ENCODE peak calls at places on chromosomes 12 and 14, in ten cellular contexts. One of them, this sample, is unnamed.
A peak's percentile ranks its signal among the peaks of the same experiment; 100 is the strongest.

GRCh38 chr14:58832010-58832409 is 194.2 kb downstream of the DACT1 start:
- DNase-seq in astrocyte of the spinal cord: no peak
- DNase-seq in brain microvascular endothelial cell: no peak
- DNase-seq in upper lobe of left lung: no peak
- DNase-seq in Peyer's patch: no peak
- DNase-seq in fibroblast of the aortic adventitia: no peak
- DNase-seq in left lung: no peak
- DNase-seq in psoas muscle: no peak
- DNase-seq in lower leg skin: no peak
- DNase-seq in fibroblast of pulmonary artery: no peak
- DNase-seq in this sample: no peak

GRCh38 chr12:6135071-6135470 is 10.6 kb upstream of the VWF start:
- DNase-seq in astrocyte of the spinal cord: no peak
- DNase-seq in brain microvascular endothelial cell: no peak
- DNase-seq in upper lobe of left lung: no peak
- DNase-seq in Peyer's patch: no peak
- DNase-seq in fibroblast of the aortic adventitia: peak; percentile 85
- DNase-seq in left lung: no peak
- DNase-seq in psoas muscle: no peak
- DNase-seq in lower leg skin: no peak
- DNase-seq in fibroblast of pulmonary artery: peak; percentile 86
- DNase-seq in this sample: peak; percentile 39

GRCh38 chr12:71748081-71748850 is 6.4 kb upstream of the RAB21 start:
- DNase-seq in astrocyte of the spinal cord: no peak
- DNase-seq in brain microvascular endothelial cell: no peak
- DNase-seq in upper lobe of left lung: no peak
- DNase-seq in Peyer's patch: no peak
- DNase-seq in fibroblast of the aortic adventitia: no peak
- DNase-seq in left lung: no peak
- DNase-seq in psoas muscle: no peak
- DNase-seq in lower leg skin: no peak
- DNase-seq in fibroblast of pulmonary artery: no peak
- DNase-seq in this sample: no peak

GRCh38 chr12:55673638-55674037 is 34.1 kb downstream of the ITGA7 start:
- DNase-seq in astrocyte of the spinal cord: no peak
- DNase-seq in brain microvascular endothelial cell: no peak
- DNase-seq in upper lobe of left lung: no peak
- DNase-seq in Peyer's patch: no peak
- DNase-seq in fibroblast of the aortic adventitia: no peak
- DNase-seq in left lung: no peak
- DNase-seq in psoas muscle: no peak
- DNase-seq in lower leg skin: no peak
- DNase-seq in fibroblast of pulmonary artery: no peak
- DNase-seq in this sample: no peak

GRCh38 chr12:119828300-119828699 is 48.8 kb downstream of the CIT start:
- DNase-seq in astrocyte of the spinal cord: no peak
- DNase-seq in brain microvascular endothelial cell: no peak
- DNase-seq in upper lobe of left lung: no peak
- DNase-seq in Peyer's patch: no peak
- DNase-seq in fibroblast of the aortic adventitia: no peak
- DNase-seq in left lung: no peak
- DNase-seq in psoas muscle: no peak
- DNase-seq in lower leg skin: no peak
- DNase-seq in fibroblast of pulmonary artery: no peak
- DNase-seq in this sample: no peak

GRCh38 chr14:104967414-104968152 is 10.6 kb downstream of the AHNAK2 start:
- DNase-seq in astrocyte of the spinal cord: peak; percentile 59
- DNase-seq in brain microvascular endothelial cell: no peak
- DNase-seq in upper lobe of left lung: peak; percentile 81
- DNase-seq in Peyer's patch: no peak
- DNase-seq in fibroblast of the aortic adventitia: peak; percentile 45
- DNase-seq in left lung: peak; percentile 76
- DNase-seq in psoas muscle: peak; percentile 63
- DNase-seq in lower leg skin: peak; percentile 95
- DNase-seq in fibroblast of pulmonary artery: peak; percentile 40
- DNase-seq in this sample: peak; percentile 40

GRCh38 chr12:131604146-131604844 is 106.6 kb upstream of the SFSWAP start:
- DNase-seq in astrocyte of the spinal cord: no peak
- DNase-seq in brain microvascular endothelial cell: no peak
- DNase-seq in upper lobe of left lung: no peak
- DNase-seq in Peyer's patch: peak; percentile 37
- DNase-seq in fibroblast of the aortic adventitia: no peak
- DNase-seq in left lung: no peak
- DNase-seq in psoas muscle: no peak
- DNase-seq in lower leg skin: no peak
- DNase-seq in fibroblast of pulmonary artery: no peak
- DNase-seq in this sample: no peak

GRCh38 chr12:47612953-47613352 is 92.9 kb downstream of the RPAP3 start:
- DNase-seq in astrocyte of the spinal cord: no peak
- DNase-seq in brain microvascular endothelial cell: no peak
- DNase-seq in upper lobe of left lung: no peak
- DNase-seq in Peyer's patch: no peak
- DNase-seq in fibroblast of the aortic adventitia: no peak
- DNase-seq in left lung: no peak
- DNase-seq in psoas muscle: no peak
- DNase-seq in lower leg skin: no peak
- DNase-seq in fibroblast of pulmonary artery: no peak
- DNase-seq in this sample: no peak

GRCh38 chr12:28550757-28551381 is 360.6 kb downstream of the CCDC91 start:
- DNase-seq in astrocyte of the spinal cord: peak; percentile 83
- DNase-seq in brain microvascular endothelial cell: peak; percentile 57
- DNase-seq in upper lobe of left lung: no peak
- DNase-seq in Peyer's patch: no peak
- DNase-seq in fibroblast of the aortic adventitia: peak; percentile 83
- DNase-seq in left lung: no peak
- DNase-seq in psoas muscle: no peak
- DNase-seq in lower leg skin: no peak
- DNase-seq in fibroblast of pulmonary artery: peak; percentile 65
- DNase-seq in this sample: peak; percentile 82

GRCh38 chr14:41419709-41420108 is 187.0 kb upstream of the LRFN5 start:
- DNase-seq in astrocyte of the spinal cord: no peak
- DNase-seq in brain microvascular endothelial cell: no peak
- DNase-seq in upper lobe of left lung: no peak
- DNase-seq in Peyer's patch: no peak
- DNase-seq in fibroblast of the aortic adventitia: no peak
- DNase-seq in left lung: no peak
- DNase-seq in psoas muscle: no peak
- DNase-seq in lower leg skin: no peak
- DNase-seq in fibroblast of pulmonary artery: no peak
- DNase-seq in this sample: no peak

GRCh38 chr12:51620448-51620847 is 29.4 kb downstream of the SCN8A start:
- DNase-seq in astrocyte of the spinal cord: no peak
- DNase-seq in brain microvascular endothelial cell: no peak
- DNase-seq in upper lobe of left lung: no peak
- DNase-seq in Peyer's patch: no peak
- DNase-seq in fibroblast of the aortic adventitia: peak; percentile 76
- DNase-seq in left lung: no peak
- DNase-seq in psoas muscle: no peak
- DNase-seq in lower leg skin: no peak
- DNase-seq in fibroblast of pulmonary artery: peak; percentile 31
- DNase-seq in this sample: peak; percentile 10

GRCh38 chr12:114666746-114667668 is 17.0 kb downstream of the TBX3 start:
- DNase-seq in astrocyte of the spinal cord: peak; percentile 15
- DNase-seq in brain microvascular endothelial cell: no peak
- DNase-seq in upper lobe of left lung: no peak
- DNase-seq in Peyer's patch: no peak
- DNase-seq in fibroblast of the aortic adventitia: no peak
- DNase-seq in left lung: no peak
- DNase-seq in psoas muscle: no peak
- DNase-seq in lower leg skin: no peak
- DNase-seq in fibroblast of pulmonary artery: no peak
- DNase-seq in this sample: no peak

GRCh38 chr14:29999013-29999539 is 71.4 kb upstream of the PRKD1 start:
- DNase-seq in astrocyte of the spinal cord: no peak
- DNase-seq in brain microvascular endothelial cell: no peak
- DNase-seq in upper lobe of left lung: no peak
- DNase-seq in Peyer's patch: no peak
- DNase-seq in fibroblast of the aortic adventitia: peak; percentile 9
- DNase-seq in left lung: no peak
- DNase-seq in psoas muscle: no peak
- DNase-seq in lower leg skin: no peak
- DNase-seq in fibroblast of pulmonary artery: peak; percentile 8
- DNase-seq in this sample: no peak

GRCh38 chr12:21264232-21264631 is 70.5 kb downstream of the SLCO1A2 start:
- DNase-seq in astrocyte of the spinal cord: no peak
- DNase-seq in brain microvascular endothelial cell: no peak
- DNase-seq in upper lobe of left lung: no peak
- DNase-seq in Peyer's patch: no peak
- DNase-seq in fibroblast of the aortic adventitia: no peak
- DNase-seq in left lung: no peak
- DNase-seq in psoas muscle: no peak
- DNase-seq in lower leg skin: no peak
- DNase-seq in fibroblast of pulmonary artery: no peak
- DNase-seq in this sample: no peak

GRCh38 chr14:50058112-50058511 is 58.3 kb downstream of the VCPKMT start:
- DNase-seq in astrocyte of the spinal cord: no peak
- DNase-seq in brain microvascular endothelial cell: no peak
- DNase-seq in upper lobe of left lung: no peak
- DNase-seq in Peyer's patch: no peak
- DNase-seq in fibroblast of the aortic adventitia: no peak
- DNase-seq in left lung: no peak
- DNase-seq in psoas muscle: no peak
- DNase-seq in lower leg skin: peak; percentile 39
- DNase-seq in fibroblast of pulmonary artery: no peak
- DNase-seq in this sample: no peak

GRCh38 chr14:50053935-50054334 is 62.4 kb downstream of the VCPKMT start:
- DNase-seq in astrocyte of the spinal cord: no peak
- DNase-seq in brain microvascular endothelial cell: no peak
- DNase-seq in upper lobe of left lung: no peak
- DNase-seq in Peyer's patch: no peak
- DNase-seq in fibroblast of the aortic adventitia: no peak
- DNase-seq in left lung: no peak
- DNase-seq in psoas muscle: no peak
- DNase-seq in lower leg skin: peak; percentile 72
- DNase-seq in fibroblast of pulmonary artery: no peak
- DNase-seq in this sample: no peak

GRCh38 chr14:50057331-50057730 is 59.0 kb downstream of the VCPKMT start:
- DNase-seq in astrocyte of the spinal cord: no peak
- DNase-seq in brain microvascular endothelial cell: no peak
- DNase-seq in upper lobe of left lung: no peak
- DNase-seq in Peyer's patch: no peak
- DNase-seq in fibroblast of the aortic adventitia: no peak
- DNase-seq in left lung: no peak
- DNase-seq in psoas muscle: no peak
- DNase-seq in lower leg skin: peak; percentile 39
- DNase-seq in fibroblast of pulmonary artery: no peak
- DNase-seq in this sample: no peak

GRCh38 chr14:50056457-50056856 is 59.9 kb downstream of the VCPKMT start:
- DNase-seq in astrocyte of the spinal cord: no peak
- DNase-seq in brain microvascular endothelial cell: no peak
- DNase-seq in upper lobe of left lung: no peak
- DNase-seq in Peyer's patch: no peak
- DNase-seq in fibroblast of the aortic adventitia: no peak
- DNase-seq in left lung: no peak
- DNase-seq in psoas muscle: no peak
- DNase-seq in lower leg skin: peak; percentile 82
- DNase-seq in fibroblast of pulmonary artery: no peak
- DNase-seq in this sample: no peak

GRCh38 chr14:50055461-50056228 is 60.7 kb downstream of the VCPKMT start:
- DNase-seq in astrocyte of the spinal cord: no peak
- DNase-seq in brain microvascular endothelial cell: no peak
- DNase-seq in upper lobe of left lung: no peak
- DNase-seq in Peyer's patch: no peak
- DNase-seq in fibroblast of the aortic adventitia: no peak
- DNase-seq in left lung: peak; percentile 58
- DNase-seq in psoas muscle: no peak
- DNase-seq in lower leg skin: peak; percentile 85
- DNase-seq in fibroblast of pulmonary artery: no peak
- DNase-seq in this sample: no peak
- TF ChIP-seq CTCF in astrocyte of the spinal cord: peak; percentile 8
- TF ChIP-seq CTCF in brain microvascular endothelial cell: peak; percentile 33
- TF ChIP-seq CTCF in upper lobe of left lung: no peak
- TF ChIP-seq CTCF in Peyer's patch: no peak
- TF ChIP-seq CTCF in fibroblast of the aortic adventitia: peak; percentile 20
- TF ChIP-seq CTCF in left lung: no peak
- TF ChIP-seq CTCF in psoas muscle: no peak
- TF ChIP-seq CTCF in lower leg skin: no peak
- TF ChIP-seq CTCF in fibroblast of pulmonary artery: no peak
- TF ChIP-seq CTCF in this sample: no peak

GRCh38 chr12:112001555-112001954 is 11.4 kb downstream of the TMEM116 start:
- DNase-seq in astrocyte of the spinal cord: no peak
- DNase-seq in brain microvascular endothelial cell: no peak
- DNase-seq in upper lobe of left lung: no peak
- DNase-seq in Peyer's patch: no peak
- DNase-seq in fibroblast of the aortic adventitia: peak; percentile 57
- DNase-seq in left lung: no peak
- DNase-seq in psoas muscle: no peak
- DNase-seq in lower leg skin: no peak
- DNase-seq in fibroblast of pulmonary artery: no peak
- DNase-seq in this sample: no peak
- H3K4me3 ChIP-seq in astrocyte of the spinal cord: no peak overlapping the region
- H3K4me3 ChIP-seq in brain microvascular endothelial cell: no peak overlapping the region
- H3K4me3 ChIP-seq in upper lobe of left lung: no peak overlapping the region
- H3K4me3 ChIP-seq in Peyer's patch: peak overlapping the region; percentile 16
- H3K4me3 ChIP-seq in fibroblast of the aortic adventitia: no peak overlapping the region
- H3K4me3 ChIP-seq in left lung: no peak overlapping the region
- H3K4me3 ChIP-seq in psoas muscle: no peak overlapping the region
- H3K4me3 ChIP-seq in lower leg skin: no peak overlapping the region
- H3K4me3 ChIP-seq in fibroblast of pulmonary artery: no peak overlapping the region
- H3K4me3 ChIP-seq in this sample: no peak overlapping the region

DNA sequence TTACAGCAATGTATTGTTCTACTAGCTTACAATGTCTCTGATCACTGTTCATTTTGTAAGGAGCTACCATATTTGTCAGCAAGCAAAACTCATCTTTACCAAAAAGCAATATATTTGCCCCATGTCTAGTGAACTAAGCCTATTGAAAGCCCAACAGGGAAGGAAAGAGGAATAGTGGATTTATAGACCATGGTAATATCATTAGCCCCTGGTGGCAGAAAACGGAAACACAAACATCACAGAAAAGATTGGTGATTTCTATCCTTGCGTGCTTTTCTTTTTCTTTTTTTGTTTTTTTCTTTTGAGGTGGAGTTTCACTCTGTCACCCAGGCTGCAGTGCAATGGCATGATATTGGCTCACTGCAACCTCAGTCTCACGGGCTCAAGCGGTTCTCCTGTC is 1562.4 kb upstream of the TMEM132C start:
- DNase-seq in astrocyte of the spinal cord: no peak
- DNase-seq in brain microvascular endothelial cell: no peak
- DNase-seq in upper lobe of left lung: no peak
- DNase-seq in Peyer's patch: no peak
- DNase-seq in fibroblast of the aortic adventitia: no peak
- DNase-seq in left lung: no peak
- DNase-seq in psoas muscle: no peak
- DNase-seq in lower leg skin: no peak
- DNase-seq in fibroblast of pulmonary artery: peak; percentile 1
- DNase-seq in this sample: no peak
- TF ChIP-seq CTCF in astrocyte of the spinal cord: peak; percentile 15
- TF ChIP-seq CTCF in brain microvascular endothelial cell: no peak
- TF ChIP-seq CTCF in upper lobe of left lung: no peak
- TF ChIP-seq CTCF in Peyer's patch: no peak
- TF ChIP-seq CTCF in fibroblast of the aortic adventitia: no peak
- TF ChIP-seq CTCF in left lung: no peak
- TF ChIP-seq CTCF in psoas muscle: no peak
- TF ChIP-seq CTCF in lower leg skin: no peak
- TF ChIP-seq CTCF in fibroblast of pulmonary artery: peak; percentile 9
- TF ChIP-seq CTCF in this sample: no peak

GRCh38 chr12:129902371-129903091 is 1.3 kb downstream of the TMEM132D start:
- DNase-seq in astrocyte of the spinal cord: no peak
- DNase-seq in brain microvascular endothelial cell: no peak
- DNase-seq in upper lobe of left lung: no peak
- DNase-seq in Peyer's patch: no peak
- DNase-seq in fibroblast of the aortic adventitia: no peak
- DNase-seq in left lung: no peak
- DNase-seq in psoas muscle: no peak
- DNase-seq in lower leg skin: no peak
- DNase-seq in fibroblast of pulmonary artery: no peak
- DNase-seq in this sample: no peak
- H3K4me3 ChIP-seq in astrocyte of the spinal cord: peak overlapping the region; percentile 38
- H3K4me3 ChIP-seq in brain microvascular endothelial cell: peak overlapping the region; percentile 60
- H3K4me3 ChIP-seq in upper lobe of left lung: no peak overlapping the region
- H3K4me3 ChIP-seq in Peyer's patch: no peak overlapping the region
- H3K4me3 ChIP-seq in fibroblast of the aortic adventitia: no peak overlapping the region
- H3K4me3 ChIP-seq in left lung: no peak overlapping the region
- H3K4me3 ChIP-seq in psoas muscle: no peak overlapping the region
- H3K4me3 ChIP-seq in lower leg skin: no peak overlapping the region
- H3K4me3 ChIP-seq in fibroblast of pulmonary artery: no peak overlapping the region
- H3K4me3 ChIP-seq in this sample: no peak overlapping the region

This sample was measured in cardiac fibroblast.